ENCODE peak calls at places on chromosome 17, in five cellular contexts. One of them, this sample, is unnamed.

GRCh38 chr17:79044462-79044861 is 20.5 kb downstream of the C1QTNF1 start:
- DNase-seq in transverse colon: no peak
- DNase-seq in A549: no peak
- DNase-seq in suprapubic skin: no peak
- DNase-seq in esophagus muscularis mucosa: no peak
- DNase-seq in this sample: no peak

GRCh38 chr17:44733753-44734152 is 25.0 kb upstream of the ADAM11 start:
- DNase-seq in transverse colon: no peak
- DNase-seq in esophagus muscularis mucosa: no peak
- DNase-seq in suprapubic skin: no peak
- DNase-seq in A549: peak
- DNase-seq in this sample: no peak

GRCh38 chr17:11618861-11619566 is 20.7 kb downstream of the DNAH9 start:
- DNase-seq in A549: peak
- DNase-seq in suprapubic skin: no peak
- DNase-seq in esophagus muscularis mucosa: no peak
- DNase-seq in transverse colon: peak
- DNase-seq in this sample: peak

GRCh38 chr17:35293151-35293837 is 50.4 kb downstream of the SLFN5 start:
- DNase-seq in suprapubic skin: no peak
- DNase-seq in A549: no peak
- DNase-seq in transverse colon: no peak
- DNase-seq in esophagus muscularis mucosa: no peak
- DNase-seq in this sample: no peak

GRCh38 chr17:48555183-48555615 is 10.3 kb upstream of the HOXB2 start:
- DNase-seq in transverse colon: no peak
- DNase-seq in esophagus muscularis mucosa: no peak
- DNase-seq in suprapubic skin: no peak
- DNase-seq in A549: peak
- DNase-seq in this sample: no peak

GRCh38 chr17:18235743-18236256 is 10.4 kb downstream of the LLGL1 start:
- DNase-seq in suprapubic skin: peak
- DNase-seq in A549: no peak
- DNase-seq in transverse colon: no peak
- DNase-seq in esophagus muscularis mucosa: no peak
- DNase-seq in this sample: no peak

GRCh38 chr17:57946798-57947358 is 8.3 kb downstream of the CUEDC1 start:
- DNase-seq in esophagus muscularis mucosa: no peak
- DNase-seq in transverse colon: peak
- DNase-seq in A549: peak
- DNase-seq in suprapubic skin: no peak
- DNase-seq in this sample: peak

GRCh38 chr17:60629120-60629519 is 29.1 kb downstream of the PPM1D start:
- DNase-seq in transverse colon: no peak
- DNase-seq in esophagus muscularis mucosa: no peak
- DNase-seq in A549: no peak
- DNase-seq in suprapubic skin: no peak
- DNase-seq in this sample: no peak

GRCh38 chr17:27329146-27329805 is 35.4 kb downstream of the WSB1 start:
- DNase-seq in A549: no peak
- DNase-seq in transverse colon: no peak
- DNase-seq in suprapubic skin: no peak
- DNase-seq in esophagus muscularis mucosa: no peak
- DNase-seq in this sample: no peak

GRCh38 chr17:64300566-64300965 is 37.5 kb upstream of the TEX2 start:
- DNase-seq in A549: no peak
- DNase-seq in suprapubic skin: no peak
- DNase-seq in transverse colon: no peak
- DNase-seq in esophagus muscularis mucosa: no peak
- DNase-seq in this sample: no peak

GRCh38 chr17:14201595-14201994 is 35.1 kb downstream of the CDRT15 start:
- DNase-seq in transverse colon: peak
- DNase-seq in suprapubic skin: no peak
- DNase-seq in esophagus muscularis mucosa: no peak
- DNase-seq in A549: no peak
- DNase-seq in this sample: no peak

GRCh38 chr17:76132574-76133338 is 8.3 kb downstream of the FOXJ1 start:
- DNase-seq in suprapubic skin: no peak
- DNase-seq in esophagus muscularis mucosa: no peak
- DNase-seq in transverse colon: peak
- DNase-seq in A549: no peak
- DNase-seq in this sample: peak

GRCh38 chr17:81329279-81329926 is 34.3 kb upstream of the SLC38A10 start:
- DNase-seq in suprapubic skin: peak
- DNase-seq in esophagus muscularis mucosa: peak
- DNase-seq in transverse colon: peak
- DNase-seq in A549: peak
- DNase-seq in this sample: peak

GRCh38 chr17:75694536-75694935 is 26.7 kb upstream of the ITGB4 start:
- DNase-seq in suprapubic skin: no peak
- DNase-seq in transverse colon: no peak
- DNase-seq in esophagus muscularis mucosa: no peak
- DNase-seq in A549: no peak
- DNase-seq in this sample: no peak

GRCh38 chr17:17254026-17254425 is 17.1 kb upstream of the FLCN start:
- DNase-seq in suprapubic skin: no peak
- DNase-seq in A549: no peak
- DNase-seq in transverse colon: no peak
- DNase-seq in esophagus muscularis mucosa: no peak
- DNase-seq in this sample: no peak

GRCh38 chr17:41101586-41102259 is at the start of gene KRTAP4-16:
- DNase-seq in suprapubic skin: no peak
- DNase-seq in A549: no peak
- DNase-seq in esophagus muscularis mucosa: no peak
- DNase-seq in transverse colon: no peak
- DNase-seq in this sample: no peak

GRCh38 chr17:32006957-32007462 is at the start of gene LRRC37B:
- DNase-seq in suprapubic skin: peak
- DNase-seq in transverse colon: peak
- DNase-seq in A549: peak
- DNase-seq in esophagus muscularis mucosa: peak
- DNase-seq in this sample: peak

GRCh38 chr17:66466933-66467367 is 164.5 kb downstream of the PRKCA start:
- DNase-seq in suprapubic skin: no peak
- DNase-seq in transverse colon: peak
- DNase-seq in A549: peak
- DNase-seq in esophagus muscularis mucosa: no peak
- DNase-seq in this sample: no peak

GRCh38 chr17:27974045-27974436 is 68.4 kb upstream of the NLK start:
- DNase-seq in transverse colon: no peak
- DNase-seq in suprapubic skin: no peak
- DNase-seq in esophagus muscularis mucosa: no peak
- DNase-seq in A549: no peak
- DNase-seq in this sample: no peak

GRCh38 chr17:12180644-12181261 is 160.1 kb downstream of the MAP2K4 start:
- DNase-seq in transverse colon: peak
- DNase-seq in suprapubic skin: no peak
- DNase-seq in esophagus muscularis mucosa: no peak
- DNase-seq in A549: peak
- DNase-seq in this sample: no peak

GRCh38 chr17:19315104-19315503 is 47.4 kb downstream of the B9D1 start:
- DNase-seq in suprapubic skin: no peak
- DNase-seq in transverse colon: no peak
- DNase-seq in A549: no peak
- DNase-seq in esophagus muscularis mucosa: no peak
- DNase-seq in this sample: no peak

GRCh38 chr17:19311421-19312215 is 50.9 kb downstream of the B9D1 start:
- DNase-seq in A549: no peak
- DNase-seq in esophagus muscularis mucosa: no peak
- DNase-seq in transverse colon: no peak
- DNase-seq in suprapubic skin: no peak
- DNase-seq in this sample: no peak

GRCh38 chr17:19312406-19312805 is 50.1 kb downstream of the B9D1 start:
- DNase-seq in A549: no peak
- DNase-seq in suprapubic skin: no peak
- DNase-seq in transverse colon: no peak
- DNase-seq in esophagus muscularis mucosa: no peak
- DNase-seq in this sample: no peak

GRCh38 chr17:19313066-19313745 is 49.3 kb downstream of the B9D1 start:
- DNase-seq in esophagus muscularis mucosa: no peak
- DNase-seq in transverse colon: no peak
- DNase-seq in suprapubic skin: no peak
- DNase-seq in A549: no peak
- DNase-seq in this sample: no peak

DNA sequence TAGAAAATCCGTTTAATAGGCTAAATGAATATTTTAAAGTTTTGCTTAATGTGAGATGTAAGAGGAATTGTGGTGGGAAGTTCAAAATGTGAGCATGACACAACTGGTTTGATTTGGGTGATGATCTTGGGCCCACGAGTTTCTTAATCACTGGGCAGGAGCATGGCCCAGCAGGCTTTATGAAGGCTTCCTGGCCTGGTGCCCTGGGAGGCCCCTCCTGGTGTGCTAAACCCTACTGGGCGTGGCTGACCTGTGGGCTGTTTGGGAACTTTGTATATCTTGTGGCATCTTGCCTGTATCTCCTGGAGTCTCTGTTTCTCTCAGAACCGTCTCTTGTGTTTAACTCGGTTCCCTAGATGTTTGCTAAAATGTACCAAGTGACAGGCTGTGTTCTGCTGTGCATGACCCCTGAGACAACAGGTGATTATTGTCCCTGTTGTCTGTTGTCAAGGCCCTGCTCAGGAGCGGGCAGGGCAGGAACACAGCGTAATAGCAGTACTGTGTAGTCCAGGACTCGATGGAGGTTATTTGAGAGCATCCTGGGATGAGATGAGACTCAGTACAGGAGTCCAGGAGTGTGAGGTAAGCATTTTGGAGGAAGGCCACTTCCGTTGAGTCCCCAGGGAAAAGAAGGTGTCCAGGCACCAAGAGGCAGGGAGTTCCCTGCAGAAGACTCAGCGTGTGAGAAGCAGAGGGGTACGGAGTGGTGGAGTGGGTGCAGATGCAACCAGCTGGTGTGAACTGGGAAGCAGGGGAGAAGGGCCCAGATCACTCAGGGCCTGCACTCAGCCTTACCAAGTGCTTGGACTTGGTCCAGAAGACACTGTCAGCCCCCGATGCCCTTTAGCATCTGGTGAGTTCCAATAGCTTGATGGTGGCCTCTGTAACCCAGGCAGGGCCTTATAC is 48.5 kb downstream of the B9D1 start:
- DNase-seq in suprapubic skin: no peak
- DNase-seq in A549: no peak
- DNase-seq in esophagus muscularis mucosa: no peak
- DNase-seq in transverse colon: peak
- DNase-seq in this sample: no peak
- TF ChIP-seq EP300 in suprapubic skin: no peak
- TF ChIP-seq EP300 in A549: no peak
- TF ChIP-seq EP300 in esophagus muscularis mucosa: no peak
- TF ChIP-seq EP300 in transverse colon: no peak
- TF ChIP-seq EP300 in this sample: no peak

DNA sequence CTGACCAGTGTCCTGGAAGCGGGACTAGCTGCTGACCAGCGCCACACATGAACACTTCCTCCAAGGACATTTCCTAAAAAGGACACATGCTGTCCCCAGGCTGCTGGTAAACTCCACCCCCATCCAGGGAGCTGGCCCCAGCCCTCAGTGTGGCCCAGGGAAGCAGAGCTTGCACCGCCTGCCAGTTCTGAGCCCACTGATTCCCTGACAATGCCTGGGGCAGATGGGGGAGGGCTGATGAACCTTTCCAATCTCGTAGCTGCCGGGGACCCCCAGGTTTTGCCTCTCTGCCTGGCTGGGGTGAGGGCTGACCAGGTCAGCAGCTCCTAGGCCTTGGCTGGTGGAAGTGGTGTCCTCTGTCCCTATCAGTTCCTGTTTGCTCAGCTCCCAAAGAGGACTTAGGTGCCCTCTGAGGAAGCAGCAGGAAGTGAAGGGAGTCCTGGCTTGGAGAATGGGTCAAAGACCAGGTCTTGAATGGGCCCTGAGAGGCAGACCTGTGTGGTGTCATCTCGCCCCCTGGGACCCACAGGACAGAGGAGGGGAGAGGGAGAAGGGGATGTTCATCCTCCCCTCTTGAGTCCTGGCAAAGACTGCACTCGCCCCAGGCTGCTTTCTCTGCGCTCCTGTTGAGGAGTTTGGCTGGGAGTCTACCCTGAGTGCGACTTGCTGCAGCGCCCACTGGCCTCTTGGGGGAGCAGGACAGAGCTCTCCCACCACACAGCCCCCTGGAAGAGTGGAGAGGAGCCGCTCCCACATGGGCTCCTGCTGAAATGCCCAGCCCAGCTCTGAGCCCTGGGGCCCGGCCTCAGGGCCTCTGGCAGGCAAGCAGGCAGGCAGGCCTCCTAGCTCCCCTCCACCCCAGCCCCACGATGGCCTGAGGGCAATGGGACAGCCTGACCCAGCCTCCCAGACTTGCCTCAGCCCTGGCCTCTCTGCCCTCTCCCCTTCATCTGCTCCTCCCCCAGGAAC is 16.8 kb downstream of the PDK2 start:
- DNase-seq in A549: no peak
- DNase-seq in esophagus muscularis mucosa: no peak
- DNase-seq in suprapubic skin: no peak
- DNase-seq in transverse colon: no peak
- DNase-seq in this sample: peak
- TF ChIP-seq EP300 in A549: no peak
- TF ChIP-seq EP300 in esophagus muscularis mucosa: no peak
- TF ChIP-seq EP300 in suprapubic skin: no peak
- TF ChIP-seq EP300 in transverse colon: no peak
- TF ChIP-seq EP300 in this sample: no peak

GRCh38 chr17:1548032-1548431 is 14.6 kb downstream of the PITPNA start:
- DNase-seq in suprapubic skin: no peak
- DNase-seq in esophagus muscularis mucosa: no peak
- DNase-seq in transverse colon: no peak
- DNase-seq in A549: no peak
- DNase-seq in this sample: no peak

GRCh38 chr17:1552911-1553310 is 9.7 kb downstream of the PITPNA start:
- DNase-seq in transverse colon: no peak
- DNase-seq in esophagus muscularis mucosa: no peak
- DNase-seq in suprapubic skin: no peak
- DNase-seq in A549: no peak
- DNase-seq in this sample: no peak

GRCh38 chr17:1553354-1554266 is 9.0 kb downstream of the PITPNA start:
- DNase-seq in transverse colon: no peak
- DNase-seq in A549: no peak
- DNase-seq in suprapubic skin: no peak
- DNase-seq in esophagus muscularis mucosa: no peak
- DNase-seq in this sample: no peak

GRCh38 chr17:1554751-1555617 is 7.6 kb downstream of the PITPNA start:
- DNase-seq in A549: no peak
- DNase-seq in transverse colon: no peak
- DNase-seq in suprapubic skin: no peak
- DNase-seq in esophagus muscularis mucosa: no peak
- DNase-seq in this sample: no peak

GRCh38 chr17:1551741-1552140 is 10.9 kb downstream of the PITPNA start:
- DNase-seq in A549: no peak
- DNase-seq in suprapubic skin: no peak
- DNase-seq in esophagus muscularis mucosa: no peak
- DNase-seq in transverse colon: no peak
- DNase-seq in this sample: no peak
- TF ChIP-seq EP300 in A549: no peak
- TF ChIP-seq EP300 in suprapubic skin: no peak
- TF ChIP-seq EP300 in esophagus muscularis mucosa: no peak
- TF ChIP-seq EP300 in transverse colon: no peak
- TF ChIP-seq EP300 in this sample: no peak

DNA sequence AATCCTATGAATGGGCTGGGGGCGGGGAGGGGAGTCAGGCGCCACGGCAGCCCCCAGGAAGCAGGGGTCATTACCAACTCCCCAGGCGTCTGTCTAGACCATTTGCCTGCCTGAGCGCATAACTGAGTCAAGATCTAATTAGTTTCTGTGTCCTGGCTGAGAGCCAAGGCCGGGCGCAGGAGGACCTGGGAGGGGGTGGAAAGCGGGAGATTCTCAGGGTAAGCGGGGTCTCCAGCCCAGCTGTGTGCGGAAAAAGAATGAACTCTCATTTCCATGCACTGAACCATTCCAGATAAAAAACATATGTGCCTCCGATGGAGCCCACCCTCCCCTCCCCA is 151.5 kb downstream of the SDK2 start:
- DNase-seq in suprapubic skin: no peak
- DNase-seq in esophagus muscularis mucosa: no peak
- DNase-seq in A549: no peak
- DNase-seq in transverse colon: no peak
- DNase-seq in this sample: no peak
- TF ChIP-seq EP300 in suprapubic skin: no peak
- TF ChIP-seq EP300 in esophagus muscularis mucosa: no peak
- TF ChIP-seq EP300 in A549: no peak
- TF ChIP-seq EP300 in transverse colon: no peak
- TF ChIP-seq EP300 in this sample: no peak

This sample was measured in stomach.